ENCODE peak calls at places on chromosomes 16 and 17, in seven cellular contexts. L is HFFc6; H is foreskin fibroblast; D is activated T-cell treated with anti-CD3 and anti-CD28 coated beads for 1 hour; N is stimulated activated CD4-positive, alpha-beta T cell treated with anti-CD3 and anti-CD28 coated beads, Interleukin-12 subunit alpha, Interleukin-12 subunit beta, amount 100 ng/mL, for 24 hours; J is endodermal cell; R is activated CD4-positive, CD25-positive, alpha-beta regulatory T cell treated with anti-CD3 and anti-CD28 coated beads, Interleukin-2, amount 50 U/mL, for 16 hours. U is an unnamed sample.

GRCh38 chr17:59366773-59367656 is 35.6 kb downstream of the YPEL2 start:
- DNase-seq in H (peak), N (no peak), L (peak), J (peak), D (no peak), R (no peak), U (no peak)

GRCh38 chr17:77861981-77862645 is 96.4 kb upstream of the TNRC6C start:
- DNase-seq in D (no peak), N (no peak), J (no peak), H (no peak), L (no peak), R (no peak), U (no peak)

GRCh38 chr17:79189264-79189663 is 114.6 kb downstream of the ENGASE start:
- DNase-seq in L (no peak), R (no peak), N (no peak), H (no peak), J (no peak), D (no peak), U (no peak)

GRCh38 chr17:68592004-68592403 is 9.2 kb downstream of the FAM20A start:
- DNase-seq in H (peak), R (no peak), D (no peak), L (no peak), J (no peak), N (no peak), U (no peak)

GRCh38 chr16:1791943-1792812 is 1.3 kb downstream of the IGFALS start:
- DNase-seq in L (no peak), R (no peak), D (no peak), H (no peak), N (no peak), J (peak), U (no peak)

GRCh38 chr16:1729026-1729425 is 23.0 kb downstream of the MAPK8IP3 start:
- DNase-seq in R (no peak), D (no peak), L (no peak), H (no peak), N (no peak), J (no peak), U (no peak)

GRCh38 chr16:82382521-82382920 is 212.5 kb upstream of the MPHOSPH6 start:
- DNase-seq in H (no peak), D (no peak), N (no peak), R (no peak), J (no peak), L (no peak), U (no peak)

GRCh38 chr17:46768540-46768870 is 50.0 kb downstream of the WNT3 start:
- DNase-seq in L (no peak), H (no peak), J (peak), R (no peak), N (no peak), D (no peak), U (no peak)

GRCh38 chr17:72125742-72126141 is 4.9 kb downstream of the SOX9 start:
- DNase-seq in R (no peak), N (no peak), H (peak), D (no peak), L (peak), J (no peak), U (no peak)

GRCh38 chr17:39667262-39668140 is 752 bp upstream of the PNMT start:
- DNase-seq in L (no peak), R (no peak), N (no peak), H (no peak), J (peak), D (no peak), U (no peak)

GRCh38 chr16:56354746-56355145 is 70.6 kb downstream of the AMFR start:
- DNase-seq in H (no peak), J (peak), R (no peak), N (no peak), L (no peak), D (no peak), U (peak)

GRCh38 chr17:79991924-79992656 is 43.6 kb downstream of the TBC1D16 start:
- DNase-seq in N (no peak), J (no peak), H (peak), D (no peak), L (no peak), R (no peak), U (peak)

GRCh38 chr17:3888343-3889171 is 4.3 kb downstream of the CAMKK1 start:
- DNase-seq in D (no peak), R (no peak), J (peak), N (no peak), H (peak), L (peak), U (peak)

GRCh38 chr16:11159189-11159588 is 96.8 kb downstream of the SOCS1 start:
- DNase-seq in D (no peak), R (no peak), H (no peak), N (no peak), J (no peak), L (no peak), U (no peak)

GRCh38 chr17:49746791-49747490 is 17.0 kb downstream of the FAM117A start:
- DNase-seq in D (no peak), N (no peak), H (no peak), L (no peak), J (no peak), R (no peak), U (no peak)

GRCh38 chr17:32746698-32747097 is 130.2 kb downstream of the MYO1D start:
- DNase-seq in L (peak), N (no peak), R (no peak), D (no peak), J (no peak), H (peak), U (no peak)

GRCh38 chr16:1985466-1986150 is 1.6 kb downstream of the GFER start:
- DNase-seq in R (no peak), J (no peak), H (no peak), D (no peak), L (no peak), N (no peak), U (no peak)

GRCh38 chr17:49695698-49696232 is 12.0 kb downstream of the SLC35B1 start:
- DNase-seq in D (no peak), L (no peak), R (no peak), N (no peak), H (no peak), J (no peak), U (no peak)

GRCh38 chr17:41967141-41967920 is 736 bp downstream of the CNP start:
- DNase-seq in L (no peak), R (no peak), N (no peak), H (no peak), J (peak), D (peak), U (no peak)

GRCh38 chr17:57135748-57136342 is 50.8 kb downstream of the AKAP1 start:
- DNase-seq in J (no peak), H (no peak), N (no peak), L (no peak), D (no peak), R (no peak), U (no peak)

GRCh38 chr17:4364622-4365041 is 1.8 kb downstream of the UBE2G1 start:
- DNase-seq in J (no peak), R (no peak), L (no peak), H (no peak), D (no peak), N (no peak), U (no peak)

GRCh38 chr17:51319186-51319585 is 58.8 kb downstream of the UTP18 start:
- DNase-seq in D (no peak), R (no peak), J (peak), H (no peak), N (no peak), L (no peak), U (no peak)

GRCh38 chr17:74610108-74610507 is 13.4 kb downstream of the CD300E start:
- DNase-seq in J (peak), D (no peak), H (no peak), R (no peak), N (no peak), L (no peak), U (no peak)

GRCh38 chr17:75807861-75808260 is 23.3 kb downstream of the UNK start:
- DNase-seq in J (no peak), N (no peak), R (no peak), D (no peak), L (no peak), H (no peak), U (no peak)

GRCh38 chr17:36755586-36755985 is 154.2 kb downstream of the MRM1 start:
- DNase-seq in N (no peak), J (peak), H (peak), R (no peak), L (no peak), D (peak), U (no peak)

GRCh38 chr16:31871510-31871909 is 2.1 kb upstream of the ZNF267 start:
- DNase-seq in R (no peak), J (no peak), D (no peak), L (no peak), N (no peak), H (no peak), U (no peak)

GRCh38 chr17:28478940-28479615 is 5.6 kb downstream of the SLC13A2 start:
- DNase-seq in L (no peak), J (no peak), D (no peak), R (no peak), N (no peak), H (peak), U (no peak)

GRCh38 chr17:38745545-38745944 is 2.6 kb downstream of the PCGF2 start:
- DNase-seq in D (no peak), L (no peak), R (no peak), N (no peak), J (no peak), H (no peak), U (no peak)

GRCh38 chr16:78277374-78277773 is 177.9 kb downstream of the WWOX start:
- DNase-seq in N (no peak), J (peak), H (no peak), L (no peak), D (no peak), R (no peak), U (no peak)

GRCh38 chr17:69254187-69254586 is 25.6 kb upstream of the ABCA10 start:
- DNase-seq in L (no peak), N (no peak), D (no peak), H (no peak), R (no peak), J (no peak), U (no peak)

GRCh38 chr17:32917081-32917480 is 10.9 kb upstream of the TMEM98 start:
- DNase-seq in J (no peak), N (no peak), L (no peak), H (no peak), D (no peak), R (no peak), U (no peak)

GRCh38 chr16:3264137-3265036 is 8.0 kb upstream of the MEFV start:
- DNase-seq in J (peak), H (peak), L (peak), D (peak), R (peak), N (peak), U (peak)

GRCh38 chr16:81790772-81791171 is 11.7 kb downstream of the PLCG2 start:
- DNase-seq in R (no peak), D (no peak), J (no peak), H (peak), N (no peak), L (no peak), U (no peak)

GRCh38 chr17:67625971-67626370 is 91.8 kb upstream of the NOL11 start:
- DNase-seq in H (no peak), J (no peak), R (no peak), N (no peak), L (no peak), D (no peak), U (no peak)

GRCh38 chr17:41052594-41052993 is 2.4 kb downstream of the KRTAP2-2 start:
- DNase-seq in R (no peak), J (no peak), H (peak), D (no peak), L (peak), N (no peak), U (no peak)

GRCh38 chr17:2057130-2057713 is 2.3 kb downstream of the HIC1 start:
- DNase-seq in L (no peak), J (peak), N (no peak), R (no peak), D (no peak), H (no peak), U (no peak)

GRCh38 chr16:6341993-6342392 is 990.7 kb upstream of the RBFOX1 start:
- DNase-seq in R (no peak), N (no peak), D (no peak), L (no peak), H (no peak), J (peak), U (no peak)

GRCh38 chr16:48052731-48053130 is 103.1 kb downstream of the ABCC12 start:
- DNase-seq in L (no peak), J (peak), R (no peak), N (no peak), H (no peak), D (no peak), U (no peak)

GRCh38 chr17:28334176-28334575 is 1.1 kb downstream of the IFT20 start:
- DNase-seq in N (no peak), J (no peak), L (no peak), D (no peak), H (no peak), R (no peak), U (no peak)

U was measured in coronary artery.